ENCODE peak calls at places on chromosomes 6 and 20, in seven cellular contexts. S, N, M, Y, A, L and J are unnamed samples.

GRCh38 chr6:34859951-34860350 is 27.9 kb downstream of the TAF11 start:
- DNase-seq in S (no peak), N (no peak), M (no peak), Y (no peak), A (no peak), L (no peak), J (no peak)

GRCh38 chr20:59019217-59019616 is at the start of gene TUBB1:
- DNase-seq in S (no peak), N (no peak), M (no peak), Y (no peak), A (peak), L (no peak), J (no peak)

GRCh38 chr6:87762116-87762515 is 60.1 kb upstream of the AKIRIN2 start:
- DNase-seq in S (no peak), N (no peak), M (no peak), Y (no peak), A (no peak), L (no peak), J (no peak)

GRCh38 chr6:31829633-31830492 is 2.3 kb downstream of the HSPA1B start:
- DNase-seq in S (peak), N (no peak), M (no peak), Y (peak), A (no peak), L (peak), J (no peak)

GRCh38 chr20:59221049-59221748 is 57.6 kb downstream of the ZNF831 start:
- DNase-seq in S (no peak), N (no peak), M (no peak), Y (no peak), A (no peak), L (no peak), J (no peak)

GRCh38 chr6:2858678-2859324 is 17.1 kb upstream of the SERPINB1 start:
- DNase-seq in S (peak), N (no peak), M (no peak), Y (no peak), A (peak), L (no peak), J (no peak)

GRCh38 chr20:58559368-58559729 is 44.1 kb upstream of the APCDD1L start:
- DNase-seq in S (no peak), N (no peak), M (no peak), Y (no peak), A (no peak), L (no peak), J (no peak)

GRCh38 chr6:69884231-69884630 is 17.9 kb downstream of the COL19A1 start:
- DNase-seq in S (no peak), N (no peak), M (no peak), Y (no peak), A (no peak), L (no peak), J (no peak)

GRCh38 chr6:44661631-44662030 is 274.1 kb downstream of the CDC5L start:
- DNase-seq in S (no peak), N (no peak), M (no peak), Y (no peak), A (no peak), L (no peak), J (no peak)

GRCh38 chr6:4380881-4381281 is 245.5 kb upstream of the ECI2 start:
- DNase-seq in S (no peak), N (no peak), M (no peak), Y (no peak), A (no peak), L (no peak), J (no peak)

GRCh38 chr20:57435498-57436222 is 44.5 kb downstream of the RBM38 start:
- DNase-seq in S (no peak), N (no peak), M (peak), Y (peak), A (no peak), L (peak), J (no peak)

GRCh38 chr6:100446115-100446921 is 18.4 kb downstream of the SIM1 start:
- DNase-seq in S (no peak), N (no peak), M (no peak), Y (no peak), A (peak), L (no peak), J (no peak)